ENCODE peak calls at places on chromosomes 6 and 20, in nine cellular contexts. One of them, this sample, is unnamed.

GRCh38 chr20:2749951-2750342 is 50.5 kb downstream of the CPXM1 start:
- DNase-seq in neural crest cell: no peak
- DNase-seq in endothelial cell: no peak
- DNase-seq in upper lobe of right lung: no peak
- DNase-seq in neural progenitor cell: no peak
- DNase-seq in heart right ventricle: no peak
- DNase-seq in GM12865: no peak
- DNase-seq in omental fat pad: no peak
- DNase-seq in memory B cell: no peak
- DNase-seq in this sample: no peak

GRCh38 chr6:128474481-128474880 is 45.9 kb downstream of the PTPRK start:
- DNase-seq in omental fat pad: no peak
- DNase-seq in heart right ventricle: no peak
- DNase-seq in upper lobe of right lung: no peak
- DNase-seq in neural progenitor cell: no peak
- DNase-seq in GM12865: no peak
- DNase-seq in memory B cell: no peak
- DNase-seq in endothelial cell: no peak
- DNase-seq in neural crest cell: no peak
- DNase-seq in this sample: no peak

GRCh38 chr6:126091507-126091906 is 105.2 kb downstream of the TRMT11 start:
- DNase-seq in upper lobe of right lung: no peak
- DNase-seq in endothelial cell: no peak
- DNase-seq in memory B cell: no peak
- DNase-seq in GM12865: no peak
- DNase-seq in neural crest cell: peak
- DNase-seq in neural progenitor cell: peak
- DNase-seq in omental fat pad: no peak
- DNase-seq in heart right ventricle: no peak
- DNase-seq in this sample: no peak

GRCh38 chr6:149941583-149942460 is at the start of gene ULBP2:
- DNase-seq in neural progenitor cell: peak
- DNase-seq in endothelial cell: peak
- DNase-seq in heart right ventricle: peak
- DNase-seq in neural crest cell: peak
- DNase-seq in omental fat pad: peak
- DNase-seq in upper lobe of right lung: peak
- DNase-seq in memory B cell: peak
- DNase-seq in GM12865: peak
- DNase-seq in this sample: peak

GRCh38 chr6:75892384-75892783 is 143.3 kb downstream of the MYO6 start:
- DNase-seq in neural progenitor cell: no peak
- DNase-seq in GM12865: no peak
- DNase-seq in omental fat pad: no peak
- DNase-seq in neural crest cell: no peak
- DNase-seq in endothelial cell: no peak
- DNase-seq in heart right ventricle: no peak
- DNase-seq in memory B cell: no peak
- DNase-seq in upper lobe of right lung: no peak
- DNase-seq in this sample: no peak

GRCh38 chr6:88119769-88120168 is 46.4 kb downstream of the CNR1 start:
- DNase-seq in omental fat pad: no peak
- DNase-seq in neural crest cell: no peak
- DNase-seq in endothelial cell: no peak
- DNase-seq in memory B cell: no peak
- DNase-seq in GM12865: peak
- DNase-seq in neural progenitor cell: peak
- DNase-seq in heart right ventricle: no peak
- DNase-seq in upper lobe of right lung: no peak
- DNase-seq in this sample: no peak

GRCh38 chr20:49286689-49287551 is 9.1 kb upstream of the ZNFX1 start:
- DNase-seq in upper lobe of right lung: no peak
- DNase-seq in endothelial cell: no peak
- DNase-seq in memory B cell: no peak
- DNase-seq in GM12865: peak
- DNase-seq in neural progenitor cell: peak
- DNase-seq in neural crest cell: no peak
- DNase-seq in omental fat pad: no peak
- DNase-seq in heart right ventricle: no peak
- DNase-seq in this sample: no peak

GRCh38 chr20:61704661-61705060 is 361.0 kb downstream of the TAF4 start:
- DNase-seq in heart right ventricle: no peak
- DNase-seq in endothelial cell: no peak
- DNase-seq in neural crest cell: no peak
- DNase-seq in neural progenitor cell: no peak
- DNase-seq in omental fat pad: no peak
- DNase-seq in memory B cell: no peak
- DNase-seq in GM12865: no peak
- DNase-seq in upper lobe of right lung: no peak
- DNase-seq in this sample: no peak

GRCh38 chr6:156809446-156810178 is 32.4 kb downstream of the ARID1B start:
- DNase-seq in memory B cell: no peak
- DNase-seq in omental fat pad: no peak
- DNase-seq in heart right ventricle: no peak
- DNase-seq in endothelial cell: no peak
- DNase-seq in GM12865: no peak
- DNase-seq in upper lobe of right lung: no peak
- DNase-seq in neural crest cell: no peak
- DNase-seq in neural progenitor cell: no peak
- DNase-seq in this sample: no peak